ENCODE peak calls at places on chromosome 17, in ten cellular contexts. Q is ACHN; E is left ventricle myocardium inferior; Z is endodermal cell; T is stimulated activated CD4-positive, alpha-beta T cell treated with anti-CD3 and anti-CD28 coated beads, Interleukin-15, amount 100 ng/mL, for 24 hours; C is amygdala; V is kidney glomerular epithelial cell; Y is GDM1; W is activated CD4-positive, alpha-beta T cell treated with anti-CD3 and anti-CD28 coated beads, Interleukin-2, amount 50 U/mL, for 1 hour; B is effector CD4-positive, alpha-beta T cell. P is an unnamed sample.

GRCh38 chr17:54239291-54239690 is 416.6 kb downstream of the KIF2B start:
- DNase-seq in Y (no peak), B (no peak), C (no peak), E (no peak), W (no peak), T (no peak), Q (no peak), V (no peak), Z (no peak), P (no peak)

GRCh38 chr17:79935197-79935844 is 96.1 kb upstream of the CBX4 start:
- DNase-seq in E (no peak), C (no peak), Z (peak), B (no peak), Q (no peak), V (no peak), W (no peak), Y (no peak), T (no peak), P (no peak)

GRCh38 chr17:81044428-81044763 is 9.4 kb downstream of the BAIAP2 start:
- DNase-seq in Z (no peak), Q (no peak), Y (no peak), V (no peak), E (no peak), W (no peak), T (no peak), C (no peak), B (no peak), P (no peak)

GRCh38 chr17:77445908-77446535 is 305.3 kb downstream of the SEC14L1 start:
- DNase-seq in C (no peak), T (peak), B (peak), E (no peak), Q (no peak), Y (no peak), W (no peak), V (no peak), Z (no peak), P (peak)

GRCh38 chr17:42184717-42185496 is at the start of gene HCRT:
- DNase-seq in Z (no peak), W (no peak), Q (no peak), E (no peak), B (no peak), T (no peak), V (no peak), C (no peak), Y (no peak), P (no peak)

GRCh38 chr17:58303981-58304734 is 23.4 kb upstream of the MPO start:
- DNase-seq in E (peak), T (peak), C (no peak), Q (peak), V (no peak), Y (peak), W (peak), B (peak), Z (peak), P (no peak)

GRCh38 chr17:41733348-41734138 is 900 bp downstream of the HAP1 start:
- DNase-seq in Y (no peak), V (no peak), E (no peak), Z (no peak), C (no peak), Q (no peak), W (no peak), B (no peak), T (peak), P (no peak)

GRCh38 chr17:57989011-57989345 is 924 bp upstream of the VEZF1 start:
- DNase-seq in E (no peak), Z (peak), W (no peak), Q (no peak), B (no peak), T (no peak), V (no peak), Y (no peak), C (peak), P (no peak)

GRCh38 chr17:21193031-21193430 is 20.9 kb downstream of the TMEM11 start:
- DNase-seq in Q (no peak), C (no peak), V (no peak), Z (no peak), E (no peak), T (no peak), Y (no peak), W (no peak), B (no peak), P (no peak)

GRCh38 chr17:67051837-67052236 is 7.5 kb downstream of the CACNG1 start:
- DNase-seq in B (no peak), V (no peak), Y (no peak), C (no peak), Q (no peak), W (no peak), T (no peak), E (no peak), Z (no peak), P (no peak)

GRCh38 chr17:40060887-40061480 is 1.8 kb upstream of the THRA start:
- DNase-seq in Z (peak), Y (no peak), C (no peak), E (no peak), B (no peak), Q (no peak), W (no peak), T (no peak), V (no peak), P (no peak)

GRCh38 chr17:4938069-4938491 is 1.8 kb downstream of the SLC25A11 start:
- DNase-seq in Y (no peak), T (no peak), B (no peak), V (no peak), Z (no peak), W (no peak), Q (no peak), E (no peak), C (no peak), P (no peak)

GRCh38 chr17:16973760-16974540 is 2.0 kb upstream of the TNFRSF13B start:
- DNase-seq in T (no peak), V (no peak), Y (no peak), C (no peak), E (no peak), B (no peak), W (no peak), Z (peak), Q (no peak), P (no peak)

GRCh38 chr17:53627511-53627910 is 195.2 kb upstream of the KIF2B start:
- DNase-seq in B (no peak), T (no peak), C (no peak), Q (peak), W (no peak), Y (no peak), E (no peak), V (peak), Z (no peak), P (no peak)

GRCh38 chr17:60108712-60109111 is 30.0 kb upstream of the HEATR6 start:
- DNase-seq in Y (no peak), W (no peak), T (no peak), C (no peak), B (no peak), V (no peak), E (no peak), Z (no peak), Q (no peak), P (no peak)

GRCh38 chr17:77894126-77894956 is 64.2 kb upstream of the TNRC6C start:
- DNase-seq in T (no peak), B (no peak), Y (no peak), V (no peak), E (no peak), W (no peak), Z (no peak), C (no peak), Q (no peak), P (no peak)

GRCh38 chr17:47363171-47363570 is 39.4 kb downstream of the EFCAB13 start:
- DNase-seq in Q (no peak), W (no peak), Y (no peak), T (no peak), C (no peak), E (no peak), V (no peak), Z (no peak), B (no peak), P (no peak)

GRCh38 chr17:34598161-34598776 is 18.9 kb downstream of the TMEM132E start:
- DNase-seq in C (peak), B (no peak), T (no peak), Q (no peak), Y (no peak), Z (peak), V (no peak), E (no peak), W (no peak), P (no peak)

GRCh38 chr17:3888343-3889171 is 4.3 kb downstream of the CAMKK1 start:
- DNase-seq in W (no peak), Y (peak), Z (peak), C (peak), Q (peak), V (peak), E (peak), B (no peak), T (no peak), P (no peak)